ENCODE peak calls at places on chromosomes 13 and 19, in six cellular contexts. One of them, this sample, is unnamed.

GRCh38 chr13:36212789-36213188 is 1.6 kb downstream of the SOHLH2 start:
- DNase-seq in ovary: no peak
- DNase-seq in progenitor cell of endocrine pancreas: no peak
- DNase-seq in AG10803: no peak
- DNase-seq in stomach: no peak
- DNase-seq in GM13976: no peak
- DNase-seq in this sample: no peak

GRCh38 chr19:1445932-1446712 is 3.8 kb upstream of the APC2 start:
- DNase-seq in ovary: no peak
- DNase-seq in AG10803: no peak
- DNase-seq in progenitor cell of endocrine pancreas: no peak
- DNase-seq in GM13976: peak; percentile 68
- DNase-seq in stomach: no peak
- DNase-seq in this sample: peak; percentile 86

GRCh38 chr19:27779953-27780352 is 1433.0 kb downstream of the UQCRFS1 start:
- DNase-seq in GM13976: no peak
- DNase-seq in stomach: no peak
- DNase-seq in progenitor cell of endocrine pancreas: no peak
- DNase-seq in ovary: no peak
- DNase-seq in AG10803: no peak
- DNase-seq in this sample: no peak

GRCh38 chr19:44313231-44313630 is 8.4 kb upstream of the ZNF235 start:
- DNase-seq in GM13976: no peak
- DNase-seq in progenitor cell of endocrine pancreas: no peak
- DNase-seq in stomach: no peak
- DNase-seq in ovary: no peak
- DNase-seq in AG10803: no peak
- DNase-seq in this sample: no peak

GRCh38 chr19:47414469-47414868 is 4.9 kb downstream of the MEIS3 start:
- DNase-seq in GM13976: no peak
- DNase-seq in stomach: no peak
- DNase-seq in ovary: no peak
- DNase-seq in progenitor cell of endocrine pancreas: no peak
- DNase-seq in AG10803: no peak
- DNase-seq in this sample: no peak

GRCh38 chr19:48419158-48419920 is 25.9 kb downstream of the GRIN2D start:
- DNase-seq in AG10803: peak; percentile 35
- DNase-seq in ovary: peak; percentile 44
- DNase-seq in GM13976: peak; percentile 89
- DNase-seq in progenitor cell of endocrine pancreas: no peak
- DNase-seq in stomach: peak; percentile 49
- DNase-seq in this sample: peak; percentile 82

GRCh38 chr13:30224732-30225131 is 82.6 kb downstream of the KATNAL1 start:
- DNase-seq in stomach: no peak
- DNase-seq in GM13976: no peak
- DNase-seq in ovary: no peak
- DNase-seq in AG10803: peak; percentile 12
- DNase-seq in progenitor cell of endocrine pancreas: no peak
- DNase-seq in this sample: no peak

GRCh38 chr13:84470528-84470927 is 588.3 kb upstream of the SLITRK1 start:
- DNase-seq in stomach: no peak
- DNase-seq in ovary: no peak
- DNase-seq in AG10803: peak; percentile 8
- DNase-seq in GM13976: no peak
- DNase-seq in progenitor cell of endocrine pancreas: no peak
- DNase-seq in this sample: no peak

GRCh38 chr13:113299951-113300350 is 2.9 kb downstream of the LAMP1 start:
- DNase-seq in progenitor cell of endocrine pancreas: no peak
- DNase-seq in ovary: no peak
- DNase-seq in AG10803: no peak
- DNase-seq in stomach: no peak
- DNase-seq in GM13976: peak; percentile 61
- DNase-seq in this sample: peak; percentile 75

GRCh38 chr13:27161423-27161822 is 10.2 kb downstream of the USP12 start:
- DNase-seq in progenitor cell of endocrine pancreas: no peak
- DNase-seq in AG10803: no peak
- DNase-seq in ovary: no peak
- DNase-seq in GM13976: no peak
- DNase-seq in stomach: no peak
- DNase-seq in this sample: no peak

GRCh38 chr19:39563408-39563807 is 23.4 kb upstream of the EID2 start:
- DNase-seq in stomach: no peak
- DNase-seq in ovary: no peak
- DNase-seq in GM13976: no peak
- DNase-seq in AG10803: no peak
- DNase-seq in progenitor cell of endocrine pancreas: no peak
- DNase-seq in this sample: no peak

GRCh38 chr19:14661372-14661924 is 13.2 kb downstream of the ADGRE3 start:
- DNase-seq in GM13976: no peak
- DNase-seq in AG10803: no peak
- DNase-seq in stomach: no peak
- DNase-seq in ovary: no peak
- DNase-seq in progenitor cell of endocrine pancreas: no peak
- DNase-seq in this sample: no peak

GRCh38 chr19:8445488-8446001 is 770 bp downstream of the HNRNPM start:
- DNase-seq in stomach: peak; percentile 67
- DNase-seq in progenitor cell of endocrine pancreas: peak; percentile 47
- DNase-seq in ovary: peak; percentile 75
- DNase-seq in AG10803: no peak
- DNase-seq in GM13976: peak; percentile 57
- DNase-seq in this sample: peak; percentile 40

GRCh38 chr13:99383946-99384345 is 76.7 kb upstream of the GPR183 start:
- DNase-seq in GM13976: no peak
- DNase-seq in stomach: no peak
- DNase-seq in progenitor cell of endocrine pancreas: no peak
- DNase-seq in AG10803: no peak
- DNase-seq in ovary: no peak
- DNase-seq in this sample: no peak

GRCh38 chr13:67466569-67466968 is 236.4 kb upstream of the PCDH9 start:
- DNase-seq in stomach: no peak
- DNase-seq in progenitor cell of endocrine pancreas: no peak
- DNase-seq in AG10803: no peak
- DNase-seq in ovary: no peak
- DNase-seq in GM13976: no peak
- DNase-seq in this sample: no peak

GRCh38 chr19:33254245-33254824 is 28.7 kb upstream of the SLC7A10 start:
- DNase-seq in progenitor cell of endocrine pancreas: no peak
- DNase-seq in ovary: no peak
- DNase-seq in GM13976: no peak
- DNase-seq in stomach: no peak
- DNase-seq in AG10803: no peak
- DNase-seq in this sample: no peak

GRCh38 chr13:101298517-101298916 is 117.8 kb downstream of the NALCN start:
- DNase-seq in ovary: no peak
- DNase-seq in AG10803: no peak
- DNase-seq in GM13976: no peak
- DNase-seq in stomach: no peak
- DNase-seq in progenitor cell of endocrine pancreas: no peak
- DNase-seq in this sample: no peak

GRCh38 chr13:34065915-34066314 is 248.0 kb downstream of the RFC3 start:
- DNase-seq in ovary: no peak
- DNase-seq in GM13976: no peak
- DNase-seq in AG10803: no peak
- DNase-seq in stomach: no peak
- DNase-seq in progenitor cell of endocrine pancreas: no peak
- DNase-seq in this sample: no peak

GRCh38 chr19:843180-843835 is 2.5 kb downstream of the PRTN3 start:
- DNase-seq in stomach: peak; percentile 58
- DNase-seq in progenitor cell of endocrine pancreas: no peak
- DNase-seq in AG10803: no peak
- DNase-seq in ovary: no peak
- DNase-seq in GM13976: no peak
- DNase-seq in this sample: no peak

GRCh38 chr19:5321851-5322681 is 18.5 kb downstream of the PTPRS start:
- DNase-seq in stomach: no peak
- DNase-seq in AG10803: no peak
- DNase-seq in progenitor cell of endocrine pancreas: no peak
- DNase-seq in ovary: no peak
- DNase-seq in GM13976: peak; percentile 92
- DNase-seq in this sample: peak; percentile 89

GRCh38 chr19:1177322-1178114 is 3.5 kb upstream of the SBNO2 start:
- DNase-seq in AG10803: peak; percentile 98
- DNase-seq in progenitor cell of endocrine pancreas: no peak
- DNase-seq in GM13976: no peak
- DNase-seq in stomach: no peak
- DNase-seq in ovary: no peak
- DNase-seq in this sample: no peak

GRCh38 chr19:34405892-34406660 is 1.9 kb downstream of the PDCD2L start:
- DNase-seq in ovary: no peak
- DNase-seq in AG10803: no peak
- DNase-seq in GM13976: no peak
- DNase-seq in stomach: no peak
- DNase-seq in progenitor cell of endocrine pancreas: no peak
- DNase-seq in this sample: no peak

GRCh38 chr13:75876371-75877050 is 240.4 kb downstream of the LMO7 start:
- DNase-seq in stomach: peak; percentile 61
- DNase-seq in ovary: peak; percentile 60
- DNase-seq in progenitor cell of endocrine pancreas: peak; percentile 33
- DNase-seq in GM13976: peak; percentile 54
- DNase-seq in AG10803: peak; percentile 62
- DNase-seq in this sample: peak; percentile 55

GRCh38 chr19:12453495-12453894 is 12.7 kb upstream of the ZNF443 start:
- DNase-seq in stomach: no peak
- DNase-seq in ovary: no peak
- DNase-seq in progenitor cell of endocrine pancreas: no peak
- DNase-seq in AG10803: no peak
- DNase-seq in GM13976: no peak
- DNase-seq in this sample: no peak

GRCh38 chr19:30649934-30650614 is 277.9 kb downstream of the ZNF536 start:
- DNase-seq in progenitor cell of endocrine pancreas: no peak
- DNase-seq in AG10803: peak; percentile 68
- DNase-seq in stomach: no peak
- DNase-seq in GM13976: peak; percentile 74
- DNase-seq in ovary: no peak
- DNase-seq in this sample: peak; percentile 75

GRCh38 chr13:27921421-27921960 is 1.7 kb downstream of the PDX1 start:
- DNase-seq in GM13976: no peak
- DNase-seq in ovary: no peak
- DNase-seq in stomach: no peak
- DNase-seq in progenitor cell of endocrine pancreas: no peak
- DNase-seq in AG10803: no peak
- DNase-seq in this sample: no peak

DNA sequence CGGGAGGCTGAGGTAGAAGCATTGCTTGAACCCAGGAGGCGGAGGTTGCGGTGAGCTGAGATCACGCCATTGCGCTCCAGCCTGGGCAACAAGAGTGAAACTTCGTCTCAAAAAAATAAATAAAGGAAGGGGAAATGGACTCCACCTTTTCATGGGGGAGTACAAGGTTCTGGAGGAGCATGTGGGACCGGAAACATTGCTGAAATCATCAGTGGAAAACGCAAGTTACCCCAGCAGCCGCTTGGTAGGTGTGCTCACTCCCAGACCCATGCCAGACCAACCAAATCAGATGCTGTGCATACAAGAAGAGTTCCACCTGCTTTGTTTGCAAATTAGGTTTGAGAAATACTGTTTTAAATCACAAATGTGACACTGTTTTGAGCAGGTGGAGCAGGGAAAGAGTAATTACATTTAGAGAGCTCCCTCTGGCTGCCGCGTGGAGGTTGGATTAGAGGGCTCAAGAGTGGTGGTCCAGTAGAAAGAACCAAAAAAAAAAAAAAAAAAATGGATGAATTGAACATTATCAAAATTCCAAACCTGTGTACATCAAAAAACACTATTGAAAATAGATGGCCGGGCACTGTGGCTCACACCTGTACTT is 4.9 kb downstream of the ERICH4 start:
- DNase-seq in AG10803: no peak
- DNase-seq in stomach: no peak
- DNase-seq in progenitor cell of endocrine pancreas: no peak
- DNase-seq in ovary: no peak
- DNase-seq in GM13976: no peak
- DNase-seq in this sample: no peak
- TF ChIP-seq CTCF in AG10803: no peak
- TF ChIP-seq CTCF in stomach: no peak
- TF ChIP-seq CTCF in progenitor cell of endocrine pancreas: no peak
- TF ChIP-seq CTCF in ovary: no peak
- TF ChIP-seq CTCF in GM13976: no peak
- TF ChIP-seq CTCF in this sample: no peak

GRCh38 chr19:41431426-41432386 is 4.5 kb upstream of the B3GNT8 start:
- DNase-seq in stomach: no peak
- DNase-seq in ovary: no peak
- DNase-seq in GM13976: no peak
- DNase-seq in progenitor cell of endocrine pancreas: no peak
- DNase-seq in AG10803: peak; percentile 54
- DNase-seq in this sample: peak; percentile 15
- TF ChIP-seq CTCF in stomach: peak; percentile 16
- TF ChIP-seq CTCF in ovary: no peak
- TF ChIP-seq CTCF in GM13976: peak; percentile 29
- TF ChIP-seq CTCF in progenitor cell of endocrine pancreas: peak; percentile 24
- TF ChIP-seq CTCF in AG10803: peak; percentile 49
- TF ChIP-seq CTCF in this sample: peak; percentile 41

GRCh38 chr19:15866646-15867045 is 31.2 kb downstream of the CYP4F2 start:
- DNase-seq in ovary: no peak
- DNase-seq in GM13976: no peak
- DNase-seq in AG10803: no peak
- DNase-seq in stomach: no peak
- DNase-seq in progenitor cell of endocrine pancreas: no peak
- DNase-seq in this sample: no peak

GRCh38 chr19:15871570-15871969 is 26.3 kb downstream of the CYP4F2 start:
- DNase-seq in stomach: no peak
- DNase-seq in progenitor cell of endocrine pancreas: no peak
- DNase-seq in ovary: no peak
- DNase-seq in GM13976: peak; percentile 46
- DNase-seq in AG10803: no peak
- DNase-seq in this sample: peak; percentile 31

GRCh38 chr19:15864824-15865223 is 33.0 kb downstream of the CYP4F2 start:
- DNase-seq in stomach: no peak
- DNase-seq in progenitor cell of endocrine pancreas: no peak
- DNase-seq in ovary: no peak
- DNase-seq in GM13976: no peak
- DNase-seq in AG10803: no peak
- DNase-seq in this sample: no peak

GRCh38 chr19:15869873-15870272 is 28.0 kb downstream of the CYP4F2 start:
- DNase-seq in GM13976: no peak
- DNase-seq in progenitor cell of endocrine pancreas: no peak
- DNase-seq in ovary: no peak
- DNase-seq in AG10803: no peak
- DNase-seq in stomach: no peak
- DNase-seq in this sample: no peak

GRCh38 chr19:15869109-15869555 is 28.7 kb downstream of the CYP4F2 start:
- DNase-seq in ovary: no peak
- DNase-seq in AG10803: peak; percentile 35
- DNase-seq in GM13976: peak; percentile 55
- DNase-seq in progenitor cell of endocrine pancreas: no peak
- DNase-seq in stomach: peak; percentile 42
- DNase-seq in this sample: peak; percentile 56
- TF ChIP-seq CTCF in ovary: no peak
- TF ChIP-seq CTCF in AG10803: peak; percentile 65
- TF ChIP-seq CTCF in GM13976: peak; percentile 36
- TF ChIP-seq CTCF in progenitor cell of endocrine pancreas: no peak
- TF ChIP-seq CTCF in stomach: peak; percentile 62
- TF ChIP-seq CTCF in this sample: peak; percentile 37

DNA sequence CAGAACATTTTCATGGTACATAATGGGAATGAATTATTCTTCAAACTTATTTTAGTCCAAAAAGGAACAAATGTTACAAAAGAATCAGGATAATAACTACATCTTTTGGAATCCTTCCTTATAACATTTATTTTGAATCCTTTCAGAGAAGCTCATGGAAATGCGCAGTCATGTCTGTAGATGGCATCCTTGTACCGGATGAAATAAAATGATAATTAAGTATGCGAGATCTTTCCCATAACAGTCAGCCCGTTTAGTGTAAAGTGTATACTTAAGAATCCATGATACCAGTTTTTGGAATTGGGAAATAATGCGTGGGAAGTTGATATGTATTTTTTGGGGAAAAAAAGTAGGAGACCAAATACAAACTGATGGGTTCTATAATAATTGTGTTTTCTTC is 418.8 kb downstream of the GPC5 start:
- DNase-seq in GM13976: no peak
- DNase-seq in stomach: no peak
- DNase-seq in AG10803: no peak
- DNase-seq in progenitor cell of endocrine pancreas: no peak
- DNase-seq in ovary: no peak
- DNase-seq in this sample: no peak
- TF ChIP-seq CTCF in GM13976: no peak
- TF ChIP-seq CTCF in stomach: no peak
- TF ChIP-seq CTCF in AG10803: no peak
- TF ChIP-seq CTCF in progenitor cell of endocrine pancreas: no peak
- TF ChIP-seq CTCF in ovary: no peak
- TF ChIP-seq CTCF in this sample: peak; percentile 18